ENCODE peak calls at places on chromosomes 12 and 14, in four cellular contexts. G, T, Y and Z are unnamed samples.

GRCh38 chr12:122080149-122081107 is 1.9 kb downstream of the MLXIP start:
- DNase-seq in G (peak), T (no peak), Y (peak), Z (peak)

GRCh38 chr12:114400925-114401324 is 5.0 kb downstream of the TBX5 start:
- DNase-seq in G (no peak), Y (no peak), T (no peak), Z (no peak)

GRCh38 chr12:119868992-119869391 is 8.1 kb downstream of the CIT start:
- DNase-seq in Y (no peak), T (no peak), G (no peak), Z (no peak)

GRCh38 chr14:39488600-39488999 is 56.4 kb upstream of the FBXO33 start:
- DNase-seq in T (no peak), G (no peak), Y (no peak), Z (no peak)

GRCh38 chr12:4482936-4483335 is 37.3 kb upstream of the FGF6 start:
- DNase-seq in T (no peak), Y (no peak), G (no peak), Z (no peak)

GRCh38 chr14:35444104-35444503 is 39.6 kb upstream of the NFKBIA start:
- DNase-seq in G (no peak), T (no peak), Y (no peak), Z (no peak)

GRCh38 chr14:95190857-95191256 is 33.5 kb upstream of the DICER1 start:
- DNase-seq in T (no peak), Y (no peak), G (no peak), Z (no peak)

GRCh38 chr12:75738486-75738885 is 227.1 kb upstream of the KRR1 start:
- DNase-seq in G (no peak), T (no peak), Y (no peak), Z (no peak)

GRCh38 chr12:59151243-59151642 is 230.9 kb upstream of the LRIG3 start:
- DNase-seq in T (no peak), G (no peak), Y (no peak), Z (no peak)

GRCh38 chr12:3646561-3647241 is 106.2 kb downstream of the CRACR2A start:
- DNase-seq in Y (no peak), T (no peak), G (no peak), Z (no peak)

GRCh38 chr12:101299346-101299745 is 19.4 kb downstream of the UTP20 start:
- DNase-seq in Y (no peak), G (no peak), T (no peak), Z (no peak)

GRCh38 chr12:19752712-19753111 is 313.4 kb downstream of the AEBP2 start:
- DNase-seq in Y (no peak), G (no peak), T (no peak), Z (no peak)

GRCh38 chr12:57983150-57983857 is 41.9 kb downstream of the ATP23 start:
- DNase-seq in Y (peak), G (no peak), T (peak), Z (peak)

GRCh38 chr12:131267576-131267975 is 313.9 kb downstream of the ADGRD1 start:
- DNase-seq in Y (no peak), T (no peak), G (no peak), Z (no peak)

GRCh38 chr12:92133795-92134637 is 11.6 kb downstream of the BTG1 start:
- DNase-seq in T (no peak), G (no peak), Y (no peak), Z (peak)

GRCh38 chr14:60485600-60486251 is at the start of gene C14orf39:
- DNase-seq in Y (peak), T (no peak), G (no peak), Z (peak)

GRCh38 chr12:92696240-92696639 is 6.5 kb upstream of the PLEKHG7 start:
- DNase-seq in T (no peak), G (no peak), Y (no peak), Z (peak)

GRCh38 chr12:13749380-13749779 is 232.0 kb downstream of the GRIN2B start:
- DNase-seq in T (no peak), G (no peak), Y (no peak), Z (no peak)

GRCh38 chr12:4041191-4041885 is 168.1 kb upstream of the PARP11 start:
- DNase-seq in T (no peak), Y (no peak), G (no peak), Z (no peak)

GRCh38 chr12:45708901-45709300 is 20.6 kb upstream of the ARID2 start:
- DNase-seq in G (no peak), T (no peak), Y (no peak), Z (no peak)

GRCh38 chr12:21697829-21698630 is 40.4 kb upstream of the LDHB start:
- DNase-seq in Y (peak), G (no peak), T (peak), Z (peak)

GRCh38 chr14:91570021-91570420 is 59.9 kb upstream of the PPP4R3A start:
- DNase-seq in T (no peak), Y (no peak), G (no peak), Z (no peak)

GRCh38 chr14:68709007-68709406 is 83.9 kb downstream of the ZFP36L1 start:
- DNase-seq in Y (no peak), T (no peak), G (no peak), Z (no peak)

GRCh38 chr12:49389092-49389703 is 21.9 kb downstream of the SPATS2 start:
- DNase-seq in G (no peak), Y (no peak), T (no peak), Z (peak)

GRCh38 chr14:95901014-95901413 is 24.4 kb downstream of the TUNAR start:
- DNase-seq in T (no peak), G (no peak), Y (no peak), Z (no peak)

GRCh38 chr14:105710119-105711057 is 184.0 kb downstream of the TMEM121 start:
- DNase-seq in T (no peak), G (no peak), Y (no peak), Z (peak)

DNA sequence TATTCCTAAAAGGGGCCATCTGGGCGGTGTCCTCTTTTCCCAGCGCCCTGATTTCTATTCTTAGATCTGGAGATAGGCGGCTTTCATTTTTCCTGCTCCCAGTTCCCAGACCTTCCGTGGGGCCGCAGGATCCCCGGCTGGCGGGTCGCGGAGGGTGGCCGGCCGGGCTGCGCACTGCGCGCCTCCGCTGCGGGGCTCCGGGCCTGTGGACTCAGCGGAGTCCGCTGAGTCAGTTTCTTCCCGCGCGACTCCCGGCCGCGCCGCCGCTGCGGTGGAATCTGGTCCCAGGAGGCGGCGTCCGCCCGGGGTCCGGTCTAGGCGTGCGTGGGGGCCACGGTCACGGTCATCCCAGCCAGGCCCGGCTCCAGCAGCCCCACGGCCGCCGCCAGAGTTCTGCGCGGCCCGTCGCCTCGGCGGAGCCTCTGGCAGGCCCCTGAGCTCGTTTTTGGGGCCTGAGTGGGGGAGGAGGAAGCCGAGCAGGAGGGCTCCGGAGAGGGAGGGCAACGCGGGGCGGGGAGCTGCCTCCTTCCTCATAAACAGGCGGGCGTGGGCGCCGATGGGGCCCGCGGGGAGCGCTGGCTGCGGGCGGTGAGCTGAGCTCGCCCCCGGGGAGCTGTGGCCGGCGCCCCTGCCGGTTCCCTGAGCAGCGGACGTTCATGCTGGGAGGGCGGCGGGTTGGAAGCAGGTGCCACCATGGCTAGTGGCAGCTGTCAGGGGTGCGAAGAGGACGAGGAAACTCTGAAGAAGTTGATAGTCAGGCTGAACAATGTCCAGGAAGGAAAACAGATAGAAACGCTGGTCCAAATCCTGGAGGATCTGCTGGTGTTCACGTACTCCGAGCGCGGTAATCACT is at the start of gene LRRK2:
- DNase-seq in T (no peak), Y (peak), G (peak), Z (peak)
- TF ChIP-seq POLR2A in T (no peak), Y (no peak), G (peak), Z (peak)

GRCh38 chr14:61837336-61838229 is 75.4 kb downstream of the SNAPC1 start:
- DNase-seq in T (peak), G (peak), Y (peak), Z (peak)
- TF ChIP-seq MYC in T (no peak), G (no peak), Y (no peak), Z (peak)

GRCh38 chr12:124494751-124495129 is 72.7 kb downstream of the NCOR2 start:
- DNase-seq in T (no peak), G (no peak), Y (no peak), Z (no peak)

GRCh38 chr12:124495194-124495983 is 72.0 kb downstream of the NCOR2 start:
- DNase-seq in G (no peak), Y (no peak), T (no peak), Z (no peak)

GRCh38 chr12:124491856-124492420 is 75.5 kb downstream of the NCOR2 start:
- DNase-seq in Y (no peak), T (no peak), G (no peak), Z (no peak)

GRCh38 chr12:124492879-124493808 is 74.3 kb downstream of the NCOR2 start:
- DNase-seq in G (no peak), Y (peak), T (no peak), Z (no peak)

GRCh38 chr12:124493809-124494750 is 73.3 kb downstream of the NCOR2 start:
- DNase-seq in T (no peak), Y (peak), G (no peak), Z (peak)
- TF ChIP-seq POLR2A in T (no peak), Y (no peak), G (no peak), Z (no peak)

GRCh38 chr12:40013847-40014246 is 92.0 kb downstream of the SLC2A13 start:
- DNase-seq in G (no peak), Y (no peak), T (no peak), Z (no peak)
- TF ChIP-seq MYC in G (no peak), Y (no peak), T (no peak), Z (no peak)

GRCh38 chr14:50000215-50001145 is 107.6 kb downstream of the ARF6 start:
- DNase-seq in T (peak), G (no peak), Y (peak), Z (peak)
- TF ChIP-seq POLR2A in T (no peak), G (peak), Y (peak), Z (no peak)

GRCh38 chr12:47777151-47777550 is 4.1 kb downstream of the SLC48A1 start:
- DNase-seq in T (no peak), G (no peak), Y (no peak), Z (no peak)

GRCh38 chr12:47777741-47778558 is 4.9 kb downstream of the SLC48A1 start:
- DNase-seq in T (no peak), G (no peak), Y (peak), Z (peak)

GRCh38 chr12:47774664-47775063 is 1.6 kb downstream of the SLC48A1 start:
- DNase-seq in T (no peak), G (no peak), Y (peak), Z (no peak)

GRCh38 chr12:47775100-47775911 is 2.3 kb downstream of the SLC48A1 start:
- DNase-seq in T (no peak), Y (peak), G (no peak), Z (peak)

DNA sequence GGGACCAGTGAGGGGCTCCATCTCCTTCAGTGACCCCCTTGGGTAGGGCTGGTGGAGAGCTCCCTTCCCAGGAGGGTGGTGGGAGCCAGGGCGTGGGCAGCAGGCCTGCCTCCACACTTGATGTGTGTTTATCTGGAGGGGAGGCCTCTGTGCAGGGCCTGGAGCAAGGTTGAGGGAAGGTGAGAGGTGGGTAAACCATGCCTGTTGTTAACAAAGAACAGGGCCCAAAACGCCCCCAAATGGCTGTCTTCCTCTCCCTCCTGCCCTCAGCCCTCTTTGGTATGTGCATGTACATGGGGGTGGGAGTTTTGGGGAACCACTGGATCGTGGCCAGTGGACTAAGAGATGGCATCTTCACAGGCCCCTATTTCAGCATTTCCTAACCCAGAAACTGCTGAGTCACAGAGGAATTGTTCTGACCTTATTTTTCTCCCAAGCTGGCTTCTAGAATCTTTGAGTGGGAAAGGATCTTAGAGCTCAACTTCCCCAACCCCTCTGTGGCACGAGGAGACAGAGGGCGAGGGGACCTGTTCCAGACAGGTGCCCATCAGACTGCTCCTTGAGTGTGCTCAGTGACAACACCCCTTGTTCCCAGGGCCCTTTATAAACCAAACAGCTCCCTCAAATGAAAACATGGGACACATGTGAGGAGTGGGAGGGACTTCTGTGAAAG is 3.6 kb downstream of the SLC48A1 start:
- DNase-seq in G (no peak), T (no peak), Y (peak), Z (peak)
- TF ChIP-seq MYC in G (no peak), T (no peak), Y (no peak), Z (peak)

DNA sequence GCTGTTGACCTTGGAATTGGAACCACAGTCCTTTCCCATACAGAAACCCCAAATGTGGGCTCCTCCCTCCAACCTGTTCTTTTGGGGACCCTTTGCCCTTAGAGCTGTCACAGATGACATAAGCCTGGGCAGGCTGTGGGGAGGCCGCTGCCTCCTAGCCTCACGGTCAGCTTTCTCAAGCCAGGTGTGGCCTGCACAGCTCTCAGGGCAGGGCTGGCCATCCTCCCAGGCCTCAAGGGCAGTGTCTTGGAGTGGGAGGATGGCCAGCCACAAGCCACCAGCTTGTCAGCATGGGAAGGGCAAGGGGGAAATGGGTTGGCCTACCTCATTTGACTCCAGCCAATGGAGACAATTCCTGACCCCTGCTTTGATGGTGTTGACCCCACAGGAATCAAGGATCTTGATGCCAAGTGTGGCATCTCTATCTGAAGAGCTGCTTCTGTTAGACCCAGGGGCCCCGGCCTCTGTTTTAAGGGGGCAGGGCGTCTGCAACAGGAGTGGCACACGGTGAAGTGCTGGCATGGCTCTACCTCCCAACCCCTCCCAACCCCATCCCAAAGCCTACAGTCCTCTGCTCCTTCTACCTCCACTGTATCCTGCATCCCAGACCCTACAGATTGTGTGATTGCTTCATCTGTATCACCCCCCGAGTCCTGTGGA is 11.5 kb downstream of the CBLN3 start:
- DNase-seq in T (no peak), G (no peak), Y (no peak), Z (no peak)
- TF ChIP-seq POLR2A in T (no peak), G (no peak), Y (no peak), Z (no peak)

DNA sequence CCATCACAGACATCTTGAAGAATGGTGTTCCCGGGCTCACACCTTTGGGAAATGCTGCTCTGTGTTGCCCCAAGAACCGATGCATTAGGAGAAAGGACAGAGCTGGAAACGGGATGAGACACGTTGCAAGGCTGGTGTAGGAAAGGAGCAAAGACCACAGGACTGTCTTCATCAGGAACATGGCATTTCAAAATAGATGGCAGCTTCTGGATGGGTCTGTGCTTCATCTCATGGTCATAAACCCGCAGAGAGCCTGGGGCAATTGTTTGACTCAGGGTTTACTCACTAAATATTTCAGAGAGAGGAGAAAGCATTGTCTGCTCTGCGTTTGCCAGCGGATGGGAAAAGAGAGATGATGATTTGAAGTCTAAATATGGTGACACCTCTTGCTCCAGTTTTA is 76.3 kb downstream of the CACNA1C start:
- DNase-seq in T (no peak), G (no peak), Y (no peak), Z (no peak)
- TF ChIP-seq MYC in T (no peak), G (no peak), Y (no peak), Z (no peak)

DNA sequence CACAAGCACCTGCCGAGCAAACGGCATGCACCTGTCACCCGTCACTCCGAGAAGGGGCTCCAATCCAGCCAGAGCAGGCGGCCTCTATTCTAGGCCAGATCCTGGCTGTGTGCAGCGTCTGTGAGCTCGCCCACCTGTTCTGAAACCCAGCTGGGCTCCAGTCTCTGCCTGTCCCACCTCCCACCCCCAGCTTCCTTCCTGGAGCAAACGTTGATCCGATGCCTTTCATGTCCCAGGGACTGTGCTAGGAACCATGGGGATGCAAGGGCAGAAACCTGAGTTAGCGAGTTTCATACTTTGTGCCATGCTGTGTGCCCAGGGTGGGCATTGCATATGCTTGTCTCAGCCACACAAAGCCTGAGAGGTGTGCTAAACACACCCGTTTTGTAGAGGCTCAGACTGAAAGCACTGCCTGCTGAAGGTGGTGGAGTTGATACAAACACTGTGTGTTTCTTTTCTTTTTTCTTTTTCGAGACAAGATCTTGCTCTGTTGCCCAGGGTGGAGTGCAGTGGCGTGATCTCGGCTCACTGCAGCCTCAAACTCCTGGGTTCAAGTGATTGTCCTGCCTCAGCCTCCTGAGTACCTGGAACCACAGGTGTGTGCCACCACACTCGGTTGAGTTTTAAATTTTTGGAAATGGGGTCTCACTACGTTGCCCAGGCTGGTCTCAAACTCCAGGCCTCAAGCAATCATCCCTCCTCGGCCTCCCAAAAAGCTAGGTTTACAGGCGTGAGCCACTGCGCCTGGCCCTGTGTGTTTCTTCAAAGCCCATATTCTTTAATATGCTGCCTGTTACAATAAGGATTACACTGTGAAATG is 84.1 kb upstream of the MED13L start:
- DNase-seq in G (no peak), Y (no peak), T (no peak), Z (no peak)
- TF ChIP-seq POLR2A in G (no peak), Y (no peak), T (no peak), Z (no peak)